ENCODE peak calls at places on chromosomes 2 and 18, in five cellular contexts. L is astrocyte of the spinal cord, Q is dermis blood vessel endothelial cell, Y is amniotic stem cell, F is brain microvascular endothelial cell. M is an unnamed sample.

GRCh38 chr2:174771631-174772491 is 7.6 kb upstream of the CHRNA1 start:
- DNase-seq in Y (peak; percentile 73), F (peak; percentile 77), L (peak; percentile 87), Q (peak; percentile 85), M (peak; percentile 69)

GRCh38 chr2:58047373-58047674 is 718 bp downstream of the VRK2 start:
- DNase-seq in L (no peak), Q (no peak), Y (no peak), F (no peak), M (peak; percentile 56)

GRCh38 chr2:3142210-3142609 is 235.4 kb downstream of the EIPR1 start:
- DNase-seq in Y (no peak), Q (no peak), L (no peak), F (no peak), M (no peak)

GRCh38 chr2:17578466-17578928 is 38.0 kb downstream of the VSNL1 start:
- DNase-seq in F (no peak), Y (no peak), Q (no peak), L (no peak), M (peak; percentile 47)

GRCh38 chr2:178194600-178195389 is 483 bp downstream of the OSBPL6 start:
- DNase-seq in Y (peak; percentile 36), F (peak; percentile 54), Q (peak; percentile 45), L (peak; percentile 71), M (peak; percentile 61)

GRCh38 chr2:216426938-216427337 is 14.7 kb downstream of the SMARCAL1 start:
- DNase-seq in F (peak; percentile 66), Q (peak; percentile 25), L (peak; percentile 58), Y (peak; percentile 18), M (no peak)

GRCh38 chr2:104734937-104735586 is 118.9 kb upstream of the POU3F3 start:
- DNase-seq in Y (no peak), Q (no peak), F (no peak), L (no peak), M (no peak)

GRCh38 chr2:71791051-71791450 is 337.7 kb downstream of the DYSF start:
- DNase-seq in Q (no peak), F (no peak), Y (no peak), L (no peak), M (no peak)

GRCh38 chr18:22563098-22563707 is 145.5 kb upstream of the CTAGE1 start:
- DNase-seq in Q (peak; percentile 93), F (peak; percentile 91), Y (peak; percentile 64), L (peak; percentile 92), M (peak; percentile 45)

GRCh38 chr2:67318014-67318413 is 79.1 kb upstream of the ETAA1 start:
- DNase-seq in L (no peak), F (no peak), Q (no peak), Y (no peak), M (no peak)